ENCODE peak calls at places on chromosomes 5 and 9, in nine cellular contexts. V is prostate gland, O is breast epithelium, D is GM23248, C is uterus, B is Panc1, L is tibial artery, K is K562, F is SJSA1. I is an unnamed sample.
A peak's percentile ranks its signal among the peaks of the same experiment; 100 is the strongest.

GRCh38 chr5:2998106-2998505 is 246.6 kb upstream of the IRX2 start:
- DNase-seq in V (no peak), O (no peak), D (no peak), C (no peak), B (no peak), L (no peak), K (no peak), F (no peak), I (no peak)

GRCh38 chr5:136123236-136123768 is 9.3 kb upstream of the SMAD5 start:
- DNase-seq in V (peak; percentile 56), O (no peak), D (peak; percentile 36), C (no peak), B (peak; percentile 86), L (no peak), K (no peak), F (no peak), I (no peak)

GRCh38 chr9:10538073-10538472 is 74.7 kb downstream of the PTPRD start:
- DNase-seq in V (no peak), O (no peak), D (no peak), C (no peak), B (no peak), L (no peak), K (no peak), F (no peak), I (no peak)

GRCh38 chr5:2861605-2862004 is 110.1 kb upstream of the IRX2 start:
- DNase-seq in V (no peak), O (no peak), D (no peak), C (no peak), B (no peak), L (no peak), K (no peak), F (no peak), I (no peak)

GRCh38 chr9:38226491-38226951 is 157.5 kb upstream of the SHB start:
- DNase-seq in V (no peak), O (no peak), D (peak; percentile 5), C (no peak), B (no peak), L (no peak), K (peak; percentile 39), F (peak; percentile 48), I (no peak)

GRCh38 chr9:93902780-93903655 is 52.1 kb downstream of the BARX1 start:
- DNase-seq in V (no peak), O (no peak), D (no peak), C (peak; percentile 2), B (no peak), L (no peak), K (no peak), F (no peak), I (no peak)

GRCh38 chr5:43661102-43661501 is 58.1 kb downstream of the NNT start:
- DNase-seq in V (peak; percentile 20), O (no peak), D (peak; percentile 71), C (peak; percentile 28), B (peak; percentile 8), L (no peak), K (peak; percentile 74), F (no peak), I (no peak)

GRCh38 chr5:122501087-122501435 is 189.0 kb downstream of the SNCAIP start:
- DNase-seq in V (no peak), O (no peak), D (peak; percentile 48), C (no peak), B (no peak), L (peak; percentile 58), K (no peak), F (no peak), I (no peak)

GRCh38 chr9:91151014-91151740 is 210.5 kb downstream of the AUH start:
- DNase-seq in V (no peak), O (no peak), D (peak; percentile 79), C (no peak), B (no peak), L (no peak), K (no peak), F (no peak), I (no peak)

GRCh38 chr5:6080436-6080835 is 297.9 kb downstream of the MED10 start:
- DNase-seq in V (no peak), O (no peak), D (no peak), C (no peak), B (no peak), L (no peak), K (no peak), F (no peak), I (no peak)

GRCh38 chr9:125508261-125508660 is 198.7 kb downstream of the MAPKAP1 start:
- DNase-seq in V (no peak), O (no peak), D (no peak), C (no peak), B (no peak), L (no peak), K (no peak), F (no peak), I (no peak)

GRCh38 chr9:125509476-125509875 is 197.5 kb downstream of the MAPKAP1 start:
- DNase-seq in V (no peak), O (no peak), D (peak; percentile 83), C (no peak), B (no peak), L (no peak), K (no peak), F (no peak), I (no peak)

GRCh38 chr9:125504616-125505015 is 202.4 kb downstream of the MAPKAP1 start:
- DNase-seq in V (no peak), O (no peak), D (no peak), C (no peak), B (no peak), L (no peak), K (no peak), F (no peak), I (no peak)

GRCh38 chr9:125507247-125507646 is 199.8 kb downstream of the MAPKAP1 start:
- DNase-seq in V (no peak), O (no peak), D (no peak), C (no peak), B (no peak), L (no peak), K (no peak), F (no peak), I (no peak)

DNA sequence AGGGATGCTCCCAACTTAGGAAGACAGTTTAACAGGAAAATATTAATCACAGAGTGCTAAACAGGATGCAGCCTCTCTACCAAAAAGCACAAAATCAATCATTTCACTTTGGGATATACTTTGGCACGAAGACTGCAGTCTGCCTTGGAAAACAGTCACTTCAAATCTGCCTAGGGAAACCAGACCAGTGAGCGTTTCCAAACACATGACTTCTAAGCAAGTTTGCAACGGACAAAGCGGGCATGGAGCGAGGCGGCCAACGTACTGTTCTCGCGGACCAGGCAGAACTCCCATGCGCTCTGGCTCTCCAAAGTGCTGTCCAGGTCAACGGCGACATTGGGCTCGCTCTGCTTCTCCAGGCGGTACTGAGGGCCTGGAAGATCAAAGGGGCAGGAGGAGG is 201.0 kb downstream of the MAPKAP1 start:
- DNase-seq in V (no peak), O (no peak), D (no peak), C (peak; percentile 29), B (no peak), L (no peak), K (no peak), F (no peak), I (no peak)
- H3K27ac ChIP-seq in V (peak overlapping the region; percentile 14), O (no peak overlapping the region), D (no peak overlapping the region), C (peak overlapping the region; percentile 68), B (no peak overlapping the region), L (no peak overlapping the region), K (no peak overlapping the region), F (no peak overlapping the region), I (no peak overlapping the region)

GRCh38 chr5:171388816-171389168 is 1.1 kb downstream of the NPM1 start:
- DNase-seq in V (no peak), O (no peak), D (peak; percentile 50), C (no peak), B (no peak), L (no peak), K (no peak), F (no peak), I (no peak)
- H3K27ac ChIP-seq in V (no peak overlapping the region), O (peak overlapping the region; percentile 95), D (peak overlapping the region; percentile 92), C (peak overlapping the region; percentile 93), B (peak overlapping the region; percentile 88), L (peak overlapping the region; percentile 87), K (peak overlapping the region; percentile 91), F (peak overlapping the region; percentile 81), I (peak overlapping the region; percentile 89)

GRCh38 chr9:27355166-27355565 is 58.2 kb upstream of the EQTN start:
- DNase-seq in V (no peak), O (no peak), D (no peak), C (no peak), B (no peak), L (no peak), K (no peak), F (no peak), I (no peak)

GRCh38 chr9:27351438-27351837 is 54.5 kb upstream of the EQTN start:
- DNase-seq in V (no peak), O (no peak), D (no peak), C (peak; percentile 81), B (no peak), L (peak; percentile 69), K (no peak), F (no peak), I (peak; percentile 31)

GRCh38 chr9:27352457-27353188 is 55.7 kb upstream of the EQTN start:
- DNase-seq in V (no peak), O (no peak), D (no peak), C (no peak), B (no peak), L (no peak), K (no peak), F (no peak), I (no peak)

GRCh38 chr9:27356446-27356845 is 59.5 kb upstream of the EQTN start:
- DNase-seq in V (no peak), O (no peak), D (no peak), C (no peak), B (no peak), L (no peak), K (no peak), F (no peak), I (no peak)

DNA sequence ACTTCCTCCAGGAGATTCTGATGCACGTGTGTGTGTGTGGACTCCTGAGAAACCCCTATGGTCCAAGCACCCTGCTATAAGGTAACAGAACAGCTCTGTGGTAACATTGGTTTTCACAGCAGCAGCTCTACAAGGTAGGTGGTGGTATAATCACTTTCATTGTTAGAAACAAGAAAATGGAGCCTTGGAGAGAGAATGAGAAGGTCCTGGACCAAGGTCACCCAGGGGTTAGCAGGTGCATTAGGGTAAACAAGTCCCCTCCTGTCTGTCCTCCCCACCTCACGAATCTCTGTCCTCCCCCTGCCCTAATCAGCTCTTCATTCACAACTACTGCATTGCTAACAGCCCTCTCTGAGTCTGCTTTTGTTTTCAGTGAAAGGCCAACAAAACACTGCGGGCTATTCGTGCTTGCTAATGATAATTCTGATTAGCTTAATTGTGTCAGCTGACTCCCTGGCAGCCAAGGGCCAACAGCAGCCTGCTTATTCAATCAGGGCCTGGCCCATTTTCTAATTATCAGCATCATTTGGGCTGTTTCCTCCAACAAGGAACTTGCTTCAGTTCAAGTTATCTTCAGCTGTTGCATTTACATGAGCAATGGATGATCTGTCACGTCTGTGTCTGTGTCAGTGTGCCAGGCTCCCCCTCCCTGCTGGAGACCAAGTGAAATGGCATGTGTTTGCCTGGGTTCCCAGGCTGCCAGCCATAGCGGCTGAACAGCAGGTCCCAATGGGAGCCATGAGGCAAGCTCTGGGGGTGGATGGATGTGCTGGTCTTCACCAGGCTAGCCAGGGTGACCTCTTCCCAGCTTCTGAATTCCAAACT is 56.7 kb upstream of the EQTN start:
- DNase-seq in V (no peak), O (no peak), D (peak; percentile 39), C (no peak), B (no peak), L (peak; percentile 48), K (no peak), F (no peak), I (no peak)
- H3K27ac ChIP-seq in V (no peak overlapping the region), O (peak overlapping the region; percentile 5), D (no peak overlapping the region), C (peak overlapping the region; percentile 74), B (no peak overlapping the region), L (peak overlapping the region; percentile 62), K (no peak overlapping the region), F (no peak overlapping the region), I (peak overlapping the region; percentile 81)

GRCh38 chr5:50667079-50667652 is 729 bp downstream of the PARP8 start:
- DNase-seq in V (peak; percentile 48), O (peak; percentile 27), D (peak; percentile 75), C (peak; percentile 37), B (no peak), L (peak; percentile 48), K (no peak), F (peak; percentile 53), I (no peak)
- H3K27ac ChIP-seq in V (peak overlapping the region; percentile 88), O (peak overlapping the region; percentile 77), D (no peak overlapping the region), C (peak overlapping the region; percentile 64), B (peak overlapping the region; percentile 97), L (peak overlapping the region; percentile 92), K (no peak overlapping the region), F (peak overlapping the region; percentile 94), I (peak overlapping the region; percentile 52)